ENCODE peak calls at places on chromosome 2, in six cellular contexts. A, D, C, B, Y and Q are unnamed samples.
A peak's percentile ranks its signal among the peaks of the same experiment; 100 is the strongest.

GRCh38 chr2:147665035-147665434 is 179.8 kb upstream of the ACVR2A start:
- DNase-seq in A (peak; percentile 3), D (no peak), C (no peak), B (peak; percentile 12), Y (no peak), Q (no peak)

GRCh38 chr2:181678744-181679543 is 1.4 kb downstream of the NEUROD1 start:
- DNase-seq in A (no peak), D (no peak), C (no peak), B (no peak), Y (no peak), Q (no peak)

GRCh38 chr2:228367356-228367755 is 185.9 kb upstream of the SPHKAP start:
- DNase-seq in A (no peak), D (no peak), C (no peak), B (no peak), Y (no peak), Q (no peak)

GRCh38 chr2:66212749-66213148 is 222.2 kb upstream of the MEIS1 start:
- DNase-seq in A (no peak), D (no peak), C (no peak), B (no peak), Y (no peak), Q (no peak)

GRCh38 chr2:54610700-54611099 is 112.8 kb upstream of the EML6 start:
- DNase-seq in A (no peak), D (no peak), C (no peak), B (peak; percentile 60), Y (no peak), Q (no peak)

GRCh38 chr2:168180914-168181313 is 66.5 kb downstream of the STK39 start:
- DNase-seq in A (no peak), D (no peak), C (no peak), B (no peak), Y (no peak), Q (no peak)

GRCh38 chr2:239268082-239268481 is 132.7 kb downstream of the HDAC4 start:
- DNase-seq in A (no peak), D (no peak), C (no peak), B (no peak), Y (no peak), Q (no peak)

GRCh38 chr2:7429733-7430132 is 512.5 kb downstream of the RNF144A start:
- DNase-seq in A (no peak), D (no peak), C (no peak), B (no peak), Y (no peak), Q (peak; percentile 1)

GRCh38 chr2:23926289-23926749 is 604 bp downstream of the ATAD2B start:
- DNase-seq in A (no peak), D (no peak), C (peak; percentile 47), B (no peak), Y (no peak), Q (peak; percentile 28)

GRCh38 chr2:210727549-210727948 is 171.2 kb downstream of the CPS1 start:
- DNase-seq in A (no peak), D (no peak), C (no peak), B (no peak), Y (no peak), Q (no peak)

GRCh38 chr2:136392897-136393296 is 274.9 kb upstream of the CXCR4 start:
- DNase-seq in A (no peak), D (no peak), C (no peak), B (no peak), Y (no peak), Q (no peak)

GRCh38 chr2:98280376-98281102 is 65.7 kb upstream of the CNGA3 start:
- DNase-seq in A (no peak), D (no peak), C (no peak), B (peak; percentile 44), Y (no peak), Q (no peak)

GRCh38 chr2:128494307-128494639 is 175.6 kb upstream of the HS6ST1 start:
- DNase-seq in A (no peak), D (no peak), C (no peak), B (no peak), Y (no peak), Q (no peak)

GRCh38 chr2:42118759-42119569 is 50.2 kb upstream of the EML4 start:
- DNase-seq in A (no peak), D (no peak), C (no peak), B (peak; percentile 23), Y (no peak), Q (peak; percentile 55)

GRCh38 chr2:45669109-45669508 is 17.6 kb downstream of the PRKCE start:
- DNase-seq in A (no peak), D (no peak), C (no peak), B (no peak), Y (no peak), Q (peak; percentile 54)
- H3K4me3 ChIP-seq in A (no peak overlapping the region), D (no peak overlapping the region), C (no peak overlapping the region), B (no peak overlapping the region), Y (no peak overlapping the region), Q (no peak overlapping the region)

GRCh38 chr2:10385933-10386773 is 62.0 kb downstream of the ODC1 start:
- DNase-seq in A (no peak), D (no peak), C (no peak), B (peak; percentile 54), Y (peak; percentile 34), Q (peak; percentile 35)
- TF ChIP-seq CTCF in A (no peak), D (no peak), C (no peak), B (no peak), Y (peak; percentile 29), Q (no peak)

DNA sequence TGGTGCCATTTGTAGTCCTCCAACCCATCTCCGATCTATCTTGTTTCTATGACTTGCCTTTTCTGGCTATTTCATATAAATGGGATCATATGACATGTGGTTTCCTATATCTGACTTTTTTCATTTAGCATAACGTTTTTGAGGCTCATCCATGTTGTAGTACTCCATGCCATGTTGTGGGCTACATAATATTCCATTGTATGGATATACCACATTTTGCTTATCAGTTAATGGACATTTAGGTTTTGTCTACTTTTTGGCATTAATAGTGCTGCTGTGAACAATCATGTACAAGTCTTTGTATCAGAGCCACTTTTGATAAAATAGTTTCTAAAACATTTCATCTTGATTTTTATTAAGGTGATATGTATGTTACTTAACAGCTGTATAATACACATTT is 7.4 kb downstream of the CEBPZOS start:
- DNase-seq in A (no peak), D (no peak), C (no peak), B (no peak), Y (no peak), Q (no peak)
- H3K4me3 ChIP-seq in A (no peak overlapping the region), D (no peak overlapping the region), C (no peak overlapping the region), B (no peak overlapping the region), Y (no peak overlapping the region), Q (no peak overlapping the region)

GRCh38 chr2:64698068-64698645 is 44.4 kb upstream of the SERTAD2 start:
- DNase-seq in A (no peak), D (no peak), C (no peak), B (no peak), Y (no peak), Q (no peak)

GRCh38 chr2:64700133-64700809 is 46.6 kb upstream of the SERTAD2 start:
- DNase-seq in A (no peak), D (no peak), C (no peak), B (peak; percentile 72), Y (no peak), Q (peak; percentile 83)

GRCh38 chr2:64698668-64699444 is 45.1 kb upstream of the SERTAD2 start:
- DNase-seq in A (peak; percentile 45), D (no peak), C (no peak), B (peak; percentile 86), Y (peak; percentile 44), Q (peak; percentile 95)

GRCh38 chr2:64697286-64698023 is 43.7 kb upstream of the SERTAD2 start:
- DNase-seq in A (no peak), D (no peak), C (no peak), B (peak; percentile 39), Y (no peak), Q (peak; percentile 43)

GRCh38 chr2:64699712-64700111 is 46.0 kb upstream of the SERTAD2 start:
- DNase-seq in A (no peak), D (peak; percentile 36), C (no peak), B (no peak), Y (no peak), Q (no peak)
- TF ChIP-seq CTCF in A (no peak), D (no peak), C (no peak), B (no peak), Y (no peak), Q (no peak)

GRCh38 chr2:9001778-9002177 is 1.7 kb downstream of the MBOAT2 start:
- DNase-seq in A (no peak), D (no peak), C (no peak), B (no peak), Y (no peak), Q (no peak)
- H3K4me3 ChIP-seq in A (no peak overlapping the region), D (no peak overlapping the region), C (no peak overlapping the region), B (no peak overlapping the region), Y (peak overlapping the region; percentile 75), Q (no peak overlapping the region)